ENCODE peak calls at places on chromosome 7, in four cellular contexts. S is gastrocnemius medialis, L is cardiac fibroblast, Z is epithelial cell of esophagus. G is an unnamed sample.

GRCh38 chr7:17239046-17239445 is 59.4 kb upstream of the AHR start:
- DNase-seq in S (no peak), L (peak; percentile 21), Z (no peak), G (no peak)

GRCh38 chr7:132771301-132771730 is 195.0 kb upstream of the PLXNA4 start:
- DNase-seq in S (no peak), L (no peak), Z (peak; percentile 5), G (no peak)

GRCh38 chr7:119482209-119482608 is 790.8 kb upstream of the KCND2 start:
- DNase-seq in S (no peak), L (peak; percentile 46), Z (peak; percentile 48), G (peak; percentile 70)

GRCh38 chr7:66575398-66575797 is 53.3 kb upstream of the KCTD7 start:
- DNase-seq in S (no peak), L (no peak), Z (no peak), G (no peak)

GRCh38 chr7:78905449-78905848 is 548.0 kb downstream of the MAGI2 start:
- DNase-seq in S (no peak), L (no peak), Z (no peak), G (no peak)

GRCh38 chr7:27459021-27459728 is 203.5 kb downstream of the HIBADH start:
- DNase-seq in S (peak; percentile 23), L (no peak), Z (no peak), G (no peak)

GRCh38 chr7:111486472-111487142 is 75.7 kb downstream of the IMMP2L start:
- DNase-seq in S (no peak), L (peak; percentile 80), Z (peak; percentile 61), G (peak; percentile 42)

GRCh38 chr7:143345428-143345900 is 17.0 kb downstream of the FAM131B start:
- DNase-seq in S (no peak), L (peak; percentile 19), Z (peak; percentile 69), G (peak; percentile 41)

GRCh38 chr7:26663905-26664673 is 200.3 kb downstream of the SKAP2 start:
- DNase-seq in S (no peak), L (no peak), Z (peak; percentile 35), G (no peak)

GRCh38 chr7:157568785-157569584 is 232.2 kb downstream of the DNAJB6 start:
- DNase-seq in S (no peak), L (peak; percentile 18), Z (peak; percentile 4), G (peak; percentile 24)

GRCh38 chr7:85529197-85529596 is 342.3 kb upstream of the SEMA3D start:
- DNase-seq in S (no peak), L (peak; percentile 28), Z (peak; percentile 6), G (no peak)

GRCh38 chr7:1696671-1697498 is 26.8 kb downstream of the ELFN1 start:
- DNase-seq in S (peak; percentile 5), L (no peak), Z (no peak), G (no peak)

GRCh38 chr7:73742338-73742752 is 3.7 kb upstream of the ABHD11 start:
- DNase-seq in S (no peak), L (no peak), Z (no peak), G (no peak)

GRCh38 chr7:90582164-90582563 is 14.0 kb upstream of the CDK14 start:
- DNase-seq in S (no peak), L (peak; percentile 53), Z (peak; percentile 35), G (no peak)

GRCh38 chr7:129757991-129758390 is 146.5 kb downstream of the NRF1 start:
- DNase-seq in S (no peak), L (no peak), Z (no peak), G (no peak)

GRCh38 chr7:127485482-127485881 is 93.0 kb upstream of the ZNF800 start:
- DNase-seq in S (no peak), L (no peak), Z (no peak), G (no peak)

GRCh38 chr7:29794959-29795629 is 11.2 kb upstream of the WIPF3 start:
- DNase-seq in S (no peak), L (no peak), Z (no peak), G (no peak)
- TF ChIP-seq CTCF in S (no peak), L (no peak), Z (no peak), G (no peak)

GRCh38 chr7:148772297-148773089 is 73.8 kb downstream of the CUL1 start:
- DNase-seq in S (peak; percentile 74), L (peak; percentile 92), Z (peak; percentile 98), G (no peak)
- H3K4me3 ChIP-seq in S (no peak overlapping the region), L (no peak overlapping the region), Z (no peak overlapping the region), G (no peak overlapping the region)

DNA sequence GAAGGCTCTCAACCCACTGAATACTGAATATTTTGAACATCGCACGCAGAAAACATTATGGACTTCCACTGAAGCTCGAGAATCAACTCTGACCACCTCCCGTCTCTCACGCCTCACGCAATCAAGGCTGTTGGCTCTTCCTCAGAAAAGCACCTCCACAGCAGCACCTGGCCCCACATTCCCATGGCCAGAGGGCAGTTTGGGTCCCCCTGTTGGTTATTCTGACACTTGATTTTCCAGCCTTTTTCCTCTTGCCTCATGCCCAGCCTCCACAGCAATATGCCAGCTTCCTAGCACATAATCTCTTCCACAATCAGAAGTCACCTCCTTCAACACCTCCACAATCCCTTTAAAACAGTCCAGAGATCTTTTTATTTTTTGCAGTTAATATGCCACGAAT is 55.9 kb downstream of the SVOPL start:
- DNase-seq in S (no peak), L (no peak), Z (no peak), G (no peak)
- TF ChIP-seq CTCF in S (no peak), L (no peak), Z (no peak), G (no peak)

GRCh38 chr7:94405506-94405905 is 10.8 kb downstream of the COL1A2 start:
- DNase-seq in S (no peak), L (no peak), Z (no peak), G (no peak)
- H3K4me3 ChIP-seq in S (no peak overlapping the region), L (no peak overlapping the region), Z (no peak overlapping the region), G (no peak overlapping the region)

DNA sequence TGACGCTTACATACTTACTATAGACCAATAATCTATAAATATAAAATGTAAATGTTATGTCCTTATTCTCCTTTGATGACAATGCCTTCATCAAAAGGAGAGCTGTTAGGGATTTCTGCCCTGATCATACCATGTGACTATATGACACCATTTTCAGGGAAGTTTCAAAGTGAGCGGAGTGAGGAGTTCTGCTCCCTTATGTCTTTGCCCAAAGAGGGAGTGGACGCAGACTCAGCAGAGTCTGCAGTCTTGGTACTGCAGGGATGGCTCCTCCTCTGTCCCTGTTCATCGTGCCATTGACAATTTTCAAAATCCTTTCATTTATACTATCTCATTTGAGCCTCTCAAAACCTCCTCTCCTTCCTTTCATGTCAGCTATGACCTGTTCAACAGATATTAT is 27.9 kb downstream of the HYAL4 start:
- DNase-seq in S (no peak), L (no peak), Z (no peak), G (no peak)
- TF ChIP-seq CTCF in S (no peak), L (no peak), Z (no peak), G (no peak)

GRCh38 chr7:136868496-136869005 is at the start of gene CHRM2:
- DNase-seq in S (no peak), L (peak; percentile 33), Z (no peak), G (no peak)

GRCh38 chr7:136869991-136870798 is 1.7 kb downstream of the CHRM2 start:
- DNase-seq in S (no peak), L (peak; percentile 9), Z (no peak), G (no peak)

GRCh38 chr7:136874393-136875032 is 6.1 kb downstream of the CHRM2 start:
- DNase-seq in S (no peak), L (peak; percentile 28), Z (peak; percentile 21), G (no peak)

GRCh38 chr7:136869006-136869961 is 832 bp downstream of the CHRM2 start:
- DNase-seq in S (no peak), L (no peak), Z (no peak), G (no peak)

DNA sequence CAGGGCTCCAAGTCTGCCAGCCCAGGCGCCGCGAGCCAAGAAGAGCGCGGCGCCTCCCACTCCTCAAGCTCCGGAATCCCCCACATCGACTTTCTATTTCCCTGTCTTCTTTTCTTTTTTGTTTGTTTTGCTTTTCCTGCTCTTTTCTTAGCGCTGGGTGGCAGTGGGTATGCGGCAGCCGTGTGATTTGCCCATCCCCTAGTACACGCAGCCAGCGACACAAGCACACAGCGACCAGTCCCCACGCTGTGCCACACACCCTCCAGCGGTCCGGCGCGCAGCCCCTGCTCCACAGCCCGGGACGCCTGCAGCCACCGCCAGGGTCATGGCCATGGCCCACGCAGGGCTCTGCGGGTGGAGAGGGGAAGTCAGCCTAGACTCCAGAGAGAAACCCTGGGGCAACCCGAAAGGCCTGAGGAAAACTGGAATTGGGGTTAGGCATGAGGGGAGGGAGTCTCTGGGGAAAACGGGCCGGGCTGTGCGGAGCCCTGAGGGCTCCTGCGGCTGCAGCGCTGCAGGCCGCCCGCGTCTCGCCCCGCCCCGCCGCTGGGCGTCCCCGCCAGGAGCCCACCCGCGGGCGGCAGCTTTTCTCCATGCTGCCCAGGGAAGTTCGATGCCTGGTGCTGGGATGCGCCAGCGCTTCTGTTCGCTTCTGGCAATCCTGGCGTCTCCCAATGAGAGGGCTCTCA is 2.5 kb downstream of the CHRM2 start:
- DNase-seq in S (no peak), L (no peak), Z (no peak), G (no peak)
- H3K4me3 ChIP-seq in S (no peak overlapping the region), L (peak overlapping the region; percentile 30), Z (no peak overlapping the region), G (no peak overlapping the region)

DNA sequence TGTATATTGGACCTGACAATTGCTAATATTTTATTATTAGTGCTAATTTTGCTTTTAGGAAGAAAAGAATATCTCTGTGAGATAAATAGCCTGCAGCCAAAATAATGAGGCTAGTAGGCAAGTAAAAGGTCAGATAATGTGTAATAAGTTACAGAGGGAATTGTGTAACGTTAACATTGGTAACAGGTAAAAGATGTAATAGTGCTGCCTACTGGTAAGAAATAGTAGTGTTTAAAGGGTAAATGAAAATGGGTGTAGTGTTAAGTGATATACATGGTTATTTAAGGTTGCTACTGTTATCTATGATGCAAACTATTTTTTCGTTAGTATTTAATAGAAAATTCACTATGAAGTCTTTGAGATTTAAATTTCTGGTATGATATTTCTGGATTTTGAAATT is 9.2 kb upstream of the FOXP2 start:
- DNase-seq in S (no peak), L (no peak), Z (peak; percentile 55), G (peak; percentile 21)
- TF ChIP-seq CTCF in S (peak; percentile 26), L (peak; percentile 13), Z (peak; percentile 45), G (peak; percentile 38)

GRCh38 chr7:96246972-96247371 is 74.9 kb downstream of the SLC25A13 start:
- DNase-seq in S (no peak), L (no peak), Z (no peak), G (no peak)
- H3K4me3 ChIP-seq in S (no peak overlapping the region), L (no peak overlapping the region), Z (no peak overlapping the region), G (no peak overlapping the region)

GRCh38 chr7:69295971-69296370 is 302.3 kb upstream of the AUTS2 start:
- DNase-seq in S (no peak), L (no peak), Z (no peak), G (no peak)
- TF ChIP-seq CTCF in S (no peak), L (no peak), Z (no peak), G (no peak)

DNA sequence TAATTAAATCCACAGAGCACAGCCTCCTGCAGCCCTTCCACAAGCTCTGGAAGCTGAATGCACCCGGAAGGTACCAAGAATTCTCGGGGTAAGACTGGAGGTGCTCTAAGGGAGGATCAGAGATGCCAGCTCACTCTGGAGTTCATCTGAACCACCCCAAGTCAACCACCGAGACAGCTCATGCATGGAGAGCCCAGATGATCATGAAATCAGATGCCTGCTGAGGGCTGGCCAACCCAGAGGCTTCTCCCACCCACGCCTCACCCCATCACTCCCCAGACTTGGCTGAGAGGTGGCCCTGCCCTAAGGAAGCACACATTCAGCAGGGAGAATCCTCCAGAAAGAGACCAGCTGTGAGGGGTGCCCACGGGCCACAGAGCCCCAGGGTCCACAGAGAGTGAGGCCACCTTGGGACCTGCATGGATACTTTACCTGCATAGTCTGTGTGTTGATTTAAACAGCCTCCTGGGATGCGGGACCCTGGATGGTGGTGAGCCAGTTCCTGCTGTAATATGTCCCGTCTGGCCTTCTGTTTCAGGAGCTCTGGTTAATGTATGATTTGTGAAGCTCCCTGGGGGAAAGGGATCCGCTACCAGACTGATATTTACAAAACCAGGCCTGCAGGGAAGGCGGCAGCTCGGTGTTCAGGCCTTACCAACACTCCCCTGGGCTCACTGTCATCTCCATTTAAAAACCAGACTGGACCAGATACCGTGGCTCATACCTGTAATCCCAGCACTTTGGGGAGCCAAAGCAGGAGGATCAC is 64.9 kb downstream of the INSIG1 start:
- DNase-seq in S (no peak), L (no peak), Z (no peak), G (no peak)
- H3K4me3 ChIP-seq in S (no peak overlapping the region), L (no peak overlapping the region), Z (no peak overlapping the region), G (no peak overlapping the region)

G was measured in GM12865.